ENCODE peak calls at places on chromosome 11, in nine cellular contexts. One of them, this sample, is unnamed.

GRCh38 chr11:94737171-94737611 is 31.0 kb upstream of the AMOTL1 start:
- DNase-seq in RWPE1: peak
- DNase-seq in activated CD4-positive, alpha-beta T cell treated with anti-CD3 and anti-CD28 coated beads for 24 hours: no peak
- DNase-seq in NCI-H1105: no peak
- DNase-seq in fibroblast of pulmonary artery: peak
- DNase-seq in GM23338: no peak
- DNase-seq in LoVo: peak
- DNase-seq in neuronal stem cell: no peak
- DNase-seq in NCI-H1436: no peak
- DNase-seq in this sample: no peak

GRCh38 chr11:129268371-129268770 is 76.2 kb upstream of the ARHGAP32 start:
- DNase-seq in NCI-H1436: no peak
- DNase-seq in LoVo: no peak
- DNase-seq in neuronal stem cell: no peak
- DNase-seq in fibroblast of pulmonary artery: no peak
- DNase-seq in NCI-H1105: no peak
- DNase-seq in RWPE1: no peak
- DNase-seq in activated CD4-positive, alpha-beta T cell treated with anti-CD3 and anti-CD28 coated beads for 24 hours: no peak
- DNase-seq in GM23338: no peak
- DNase-seq in this sample: no peak

GRCh38 chr11:5620606-5621521 is 3.9 kb upstream of the TRIM34 start:
- DNase-seq in GM23338: no peak
- DNase-seq in neuronal stem cell: no peak
- DNase-seq in LoVo: peak
- DNase-seq in fibroblast of pulmonary artery: peak
- DNase-seq in NCI-H1436: no peak
- DNase-seq in RWPE1: peak
- DNase-seq in NCI-H1105: no peak
- DNase-seq in activated CD4-positive, alpha-beta T cell treated with anti-CD3 and anti-CD28 coated beads for 24 hours: no peak
- DNase-seq in this sample: no peak

GRCh38 chr11:94132152-94132558 is 3.5 kb downstream of the PANX1 start:
- DNase-seq in LoVo: no peak
- DNase-seq in fibroblast of pulmonary artery: peak
- DNase-seq in NCI-H1105: no peak
- DNase-seq in activated CD4-positive, alpha-beta T cell treated with anti-CD3 and anti-CD28 coated beads for 24 hours: no peak
- DNase-seq in RWPE1: peak
- DNase-seq in GM23338: no peak
- DNase-seq in neuronal stem cell: no peak
- DNase-seq in NCI-H1436: no peak
- DNase-seq in this sample: no peak

GRCh38 chr11:19984048-19984742 is 176.1 kb downstream of the DBX1 start:
- DNase-seq in fibroblast of pulmonary artery: no peak
- DNase-seq in GM23338: no peak
- DNase-seq in neuronal stem cell: no peak
- DNase-seq in RWPE1: no peak
- DNase-seq in NCI-H1436: peak
- DNase-seq in activated CD4-positive, alpha-beta T cell treated with anti-CD3 and anti-CD28 coated beads for 24 hours: no peak
- DNase-seq in LoVo: no peak
- DNase-seq in NCI-H1105: no peak
- DNase-seq in this sample: no peak

GRCh38 chr11:73888244-73888643 is 11.4 kb downstream of the PAAF1 start:
- DNase-seq in neuronal stem cell: no peak
- DNase-seq in RWPE1: no peak
- DNase-seq in NCI-H1436: no peak
- DNase-seq in activated CD4-positive, alpha-beta T cell treated with anti-CD3 and anti-CD28 coated beads for 24 hours: no peak
- DNase-seq in GM23338: no peak
- DNase-seq in LoVo: no peak
- DNase-seq in fibroblast of pulmonary artery: no peak
- DNase-seq in NCI-H1105: no peak
- DNase-seq in this sample: no peak

GRCh38 chr11:61357233-61357893 is 4.3 kb downstream of the CYB561A3 start:
- DNase-seq in LoVo: no peak
- DNase-seq in NCI-H1436: no peak
- DNase-seq in neuronal stem cell: no peak
- DNase-seq in activated CD4-positive, alpha-beta T cell treated with anti-CD3 and anti-CD28 coated beads for 24 hours: no peak
- DNase-seq in NCI-H1105: no peak
- DNase-seq in GM23338: no peak
- DNase-seq in RWPE1: no peak
- DNase-seq in fibroblast of pulmonary artery: no peak
- DNase-seq in this sample: no peak

GRCh38 chr11:33930317-33931021 is 38.6 kb upstream of the LMO2 start:
- DNase-seq in GM23338: no peak
- DNase-seq in fibroblast of pulmonary artery: peak
- DNase-seq in neuronal stem cell: no peak
- DNase-seq in activated CD4-positive, alpha-beta T cell treated with anti-CD3 and anti-CD28 coated beads for 24 hours: no peak
- DNase-seq in LoVo: no peak
- DNase-seq in NCI-H1436: no peak
- DNase-seq in NCI-H1105: peak
- DNase-seq in RWPE1: no peak
- DNase-seq in this sample: no peak

GRCh38 chr11:1782831-1783724 is 19.4 kb upstream of the CTSD start:
- DNase-seq in activated CD4-positive, alpha-beta T cell treated with anti-CD3 and anti-CD28 coated beads for 24 hours: no peak
- DNase-seq in NCI-H1436: no peak
- DNase-seq in NCI-H1105: no peak
- DNase-seq in RWPE1: no peak
- DNase-seq in LoVo: peak
- DNase-seq in GM23338: no peak
- DNase-seq in fibroblast of pulmonary artery: no peak
- DNase-seq in neuronal stem cell: no peak
- DNase-seq in this sample: no peak

GRCh38 chr11:64868904-64869570 is 9.4 kb downstream of the EHD1 start:
- DNase-seq in fibroblast of pulmonary artery: peak
- DNase-seq in GM23338: no peak
- DNase-seq in NCI-H1105: no peak
- DNase-seq in activated CD4-positive, alpha-beta T cell treated with anti-CD3 and anti-CD28 coated beads for 24 hours: no peak
- DNase-seq in LoVo: no peak
- DNase-seq in RWPE1: peak
- DNase-seq in neuronal stem cell: no peak
- DNase-seq in NCI-H1436: no peak
- DNase-seq in this sample: no peak

GRCh38 chr11:134038897-134039470 is 29.9 kb upstream of the JAM3 start:
- DNase-seq in GM23338: no peak
- DNase-seq in NCI-H1105: no peak
- DNase-seq in RWPE1: no peak
- DNase-seq in LoVo: no peak
- DNase-seq in activated CD4-positive, alpha-beta T cell treated with anti-CD3 and anti-CD28 coated beads for 24 hours: no peak
- DNase-seq in NCI-H1436: no peak
- DNase-seq in neuronal stem cell: no peak
- DNase-seq in fibroblast of pulmonary artery: no peak
- DNase-seq in this sample: no peak

GRCh38 chr11:100445231-100445735 is 241.8 kb upstream of the ARHGAP42 start:
- DNase-seq in RWPE1: no peak
- DNase-seq in GM23338: peak
- DNase-seq in neuronal stem cell: no peak
- DNase-seq in activated CD4-positive, alpha-beta T cell treated with anti-CD3 and anti-CD28 coated beads for 24 hours: no peak
- DNase-seq in NCI-H1105: no peak
- DNase-seq in fibroblast of pulmonary artery: peak
- DNase-seq in NCI-H1436: no peak
- DNase-seq in LoVo: no peak
- DNase-seq in this sample: no peak

GRCh38 chr11:75719639-75720239 is 2.1 kb downstream of the MOGAT2 start:
- DNase-seq in activated CD4-positive, alpha-beta T cell treated with anti-CD3 and anti-CD28 coated beads for 24 hours: no peak
- DNase-seq in fibroblast of pulmonary artery: no peak
- DNase-seq in neuronal stem cell: no peak
- DNase-seq in GM23338: no peak
- DNase-seq in NCI-H1105: no peak
- DNase-seq in RWPE1: no peak
- DNase-seq in NCI-H1436: no peak
- DNase-seq in LoVo: no peak
- DNase-seq in this sample: no peak

GRCh38 chr11:128422576-128423370 is 164.6 kb downstream of the ETS1 start:
- DNase-seq in GM23338: no peak
- DNase-seq in NCI-H1436: peak
- DNase-seq in neuronal stem cell: no peak
- DNase-seq in activated CD4-positive, alpha-beta T cell treated with anti-CD3 and anti-CD28 coated beads for 24 hours: peak
- DNase-seq in fibroblast of pulmonary artery: no peak
- DNase-seq in NCI-H1105: peak
- DNase-seq in RWPE1: no peak
- DNase-seq in LoVo: no peak
- DNase-seq in this sample: no peak

GRCh38 chr11:120235024-120235628 is 4.8 kb upstream of the POU2F3 start:
- DNase-seq in NCI-H1436: peak
- DNase-seq in LoVo: peak
- DNase-seq in GM23338: peak
- DNase-seq in activated CD4-positive, alpha-beta T cell treated with anti-CD3 and anti-CD28 coated beads for 24 hours: peak
- DNase-seq in NCI-H1105: peak
- DNase-seq in fibroblast of pulmonary artery: peak
- DNase-seq in RWPE1: peak
- DNase-seq in neuronal stem cell: peak
- DNase-seq in this sample: peak

GRCh38 chr11:72430743-72431570 is 3.4 kb downstream of the CLPB start:
- DNase-seq in NCI-H1105: peak
- DNase-seq in fibroblast of pulmonary artery: peak
- DNase-seq in RWPE1: peak
- DNase-seq in GM23338: peak
- DNase-seq in activated CD4-positive, alpha-beta T cell treated with anti-CD3 and anti-CD28 coated beads for 24 hours: no peak
- DNase-seq in NCI-H1436: peak
- DNase-seq in neuronal stem cell: no peak
- DNase-seq in LoVo: peak
- DNase-seq in this sample: peak

GRCh38 chr11:2704356-2704755 is 4.6 kb upstream of the KCNQ1OT1 start:
- DNase-seq in activated CD4-positive, alpha-beta T cell treated with anti-CD3 and anti-CD28 coated beads for 24 hours: no peak
- DNase-seq in NCI-H1436: no peak
- DNase-seq in GM23338: no peak
- DNase-seq in RWPE1: no peak
- DNase-seq in neuronal stem cell: no peak
- DNase-seq in NCI-H1105: no peak
- DNase-seq in fibroblast of pulmonary artery: no peak
- DNase-seq in LoVo: no peak
- DNase-seq in this sample: no peak

GRCh38 chr11:104883342-104883741 is 14.9 kb downstream of the CASP12 start:
- DNase-seq in NCI-H1105: no peak
- DNase-seq in fibroblast of pulmonary artery: no peak
- DNase-seq in neuronal stem cell: no peak
- DNase-seq in RWPE1: peak
- DNase-seq in NCI-H1436: no peak
- DNase-seq in GM23338: no peak
- DNase-seq in LoVo: no peak
- DNase-seq in activated CD4-positive, alpha-beta T cell treated with anti-CD3 and anti-CD28 coated beads for 24 hours: no peak
- DNase-seq in this sample: no peak

GRCh38 chr11:65421204-65422103 is 1.1 kb upstream of the NEAT1 start:
- DNase-seq in GM23338: peak
- DNase-seq in RWPE1: peak
- DNase-seq in NCI-H1105: peak
- DNase-seq in LoVo: peak
- DNase-seq in neuronal stem cell: no peak
- DNase-seq in activated CD4-positive, alpha-beta T cell treated with anti-CD3 and anti-CD28 coated beads for 24 hours: peak
- DNase-seq in fibroblast of pulmonary artery: peak
- DNase-seq in NCI-H1436: peak
- DNase-seq in this sample: peak

GRCh38 chr11:100675115-100675650 is 11.9 kb upstream of the ARHGAP42 start:
- DNase-seq in neuronal stem cell: no peak
- DNase-seq in activated CD4-positive, alpha-beta T cell treated with anti-CD3 and anti-CD28 coated beads for 24 hours: no peak
- DNase-seq in LoVo: no peak
- DNase-seq in GM23338: no peak
- DNase-seq in RWPE1: no peak
- DNase-seq in NCI-H1105: no peak
- DNase-seq in fibroblast of pulmonary artery: no peak
- DNase-seq in NCI-H1436: no peak
- DNase-seq in this sample: no peak

GRCh38 chr11:15501566-15501965 is 386.8 kb downstream of the INSC start:
- DNase-seq in NCI-H1105: no peak
- DNase-seq in activated CD4-positive, alpha-beta T cell treated with anti-CD3 and anti-CD28 coated beads for 24 hours: no peak
- DNase-seq in LoVo: no peak
- DNase-seq in NCI-H1436: no peak
- DNase-seq in GM23338: no peak
- DNase-seq in neuronal stem cell: no peak
- DNase-seq in fibroblast of pulmonary artery: no peak
- DNase-seq in RWPE1: no peak
- DNase-seq in this sample: no peak